ENCODE peak calls at places on chromosomes 2 and 18, in ten cellular contexts. W, E, T, K, G, O, P, M, R and Z are unnamed samples.

GRCh38 chr18:45291616-45292612 is 323.4 kb upstream of the SLC14A2 start:
- DNase-seq in W (no peak), E (no peak), T (no peak), K (peak; percentile 85), G (no peak), O (no peak), P (peak; percentile 86), M (peak; percentile 10), R (no peak), Z (peak; percentile 41)

GRCh38 chr2:241686322-241686648 is 330 bp downstream of the DTYMK start:
- DNase-seq in W (no peak), E (no peak), T (no peak), K (no peak), G (no peak), O (no peak), P (no peak), M (no peak), R (no peak), Z (no peak)

GRCh38 chr18:8177330-8178016 is 431.8 kb upstream of the RAB12 start:
- DNase-seq in W (no peak), E (no peak), T (no peak), K (peak; percentile 72), G (no peak), O (peak; percentile 26), P (peak; percentile 19), M (no peak), R (peak; percentile 79), Z (peak; percentile 51)

GRCh38 chr18:48227206-48227605 is 182.0 kb downstream of the ZBTB7C start:
- DNase-seq in W (peak; percentile 28), E (no peak), T (no peak), K (peak; percentile 27), G (no peak), O (peak; percentile 39), P (peak; percentile 26), M (no peak), R (no peak), Z (no peak)

GRCh38 chr2:142707318-142707717 is 170.1 kb upstream of the KYNU start:
- DNase-seq in W (no peak), E (no peak), T (no peak), K (no peak), G (no peak), O (no peak), P (peak; percentile 17), M (no peak), R (no peak), Z (no peak)

GRCh38 chr18:57422313-57422872 is 12.8 kb upstream of the ONECUT2 start:
- DNase-seq in W (no peak), E (peak; percentile 67), T (no peak), K (no peak), G (no peak), O (no peak), P (no peak), M (no peak), R (no peak), Z (no peak)

GRCh38 chr2:170123593-170123992 is 54.4 kb upstream of the MYO3B start:
- DNase-seq in W (no peak), E (no peak), T (no peak), K (peak; percentile 45), G (no peak), O (no peak), P (no peak), M (no peak), R (no peak), Z (peak; percentile 69)

GRCh38 chr2:196821195-196821594 is 12.0 kb upstream of the C2orf66 start:
- DNase-seq in W (no peak), E (no peak), T (no peak), K (peak; percentile 29), G (no peak), O (no peak), P (no peak), M (no peak), R (no peak), Z (no peak)